ENCODE peak calls at places on chromosomes 16 and 17, in nine cellular contexts. One of them, this sample, is unnamed.

GRCh38 chr17:36668824-36669223 is 67.4 kb downstream of the MRM1 start:
- DNase-seq in heart right ventricle: no peak
- DNase-seq in Peyer's patch: no peak
- DNase-seq in T-cell: no peak
- DNase-seq in cardiac muscle cell: no peak
- DNase-seq in GM12891: no peak
- DNase-seq in iPS-NIHi11: no peak
- DNase-seq in glomerular endothelial cell: no peak
- DNase-seq in substantia nigra: no peak
- DNase-seq in this sample: no peak

GRCh38 chr17:72613411-72614292 is 478.8 kb downstream of the SLC39A11 start:
- DNase-seq in GM12891: no peak
- DNase-seq in substantia nigra: no peak
- DNase-seq in cardiac muscle cell: peak
- DNase-seq in glomerular endothelial cell: no peak
- DNase-seq in heart right ventricle: no peak
- DNase-seq in Peyer's patch: no peak
- DNase-seq in iPS-NIHi11: no peak
- DNase-seq in T-cell: no peak
- DNase-seq in this sample: no peak

GRCh38 chr16:20399185-20399584 is 5.4 kb downstream of the PDILT start:
- DNase-seq in heart right ventricle: no peak
- DNase-seq in glomerular endothelial cell: no peak
- DNase-seq in cardiac muscle cell: no peak
- DNase-seq in T-cell: no peak
- DNase-seq in substantia nigra: no peak
- DNase-seq in Peyer's patch: no peak
- DNase-seq in iPS-NIHi11: no peak
- DNase-seq in GM12891: no peak
- DNase-seq in this sample: no peak

GRCh38 chr16:1758923-1759322 is 12.4 kb downstream of the NME3 start:
- DNase-seq in GM12891: no peak
- DNase-seq in iPS-NIHi11: no peak
- DNase-seq in T-cell: no peak
- DNase-seq in glomerular endothelial cell: no peak
- DNase-seq in substantia nigra: no peak
- DNase-seq in Peyer's patch: no peak
- DNase-seq in cardiac muscle cell: no peak
- DNase-seq in heart right ventricle: no peak
- DNase-seq in this sample: no peak

GRCh38 chr17:81518785-81519283 is 6.2 kb upstream of the ACTG1 start:
- DNase-seq in substantia nigra: no peak
- DNase-seq in glomerular endothelial cell: no peak
- DNase-seq in T-cell: no peak
- DNase-seq in heart right ventricle: peak
- DNase-seq in iPS-NIHi11: peak
- DNase-seq in GM12891: no peak
- DNase-seq in Peyer's patch: peak
- DNase-seq in cardiac muscle cell: peak
- DNase-seq in this sample: peak

GRCh38 chr16:11671676-11672075 is 3.4 kb downstream of the SNN start:
- DNase-seq in cardiac muscle cell: no peak
- DNase-seq in GM12891: no peak
- DNase-seq in glomerular endothelial cell: no peak
- DNase-seq in iPS-NIHi11: no peak
- DNase-seq in heart right ventricle: no peak
- DNase-seq in Peyer's patch: no peak
- DNase-seq in substantia nigra: no peak
- DNase-seq in T-cell: no peak
- DNase-seq in this sample: no peak

GRCh38 chr16:27446721-27447120 is 44.7 kb downstream of the IL21R start:
- DNase-seq in GM12891: no peak
- DNase-seq in heart right ventricle: no peak
- DNase-seq in cardiac muscle cell: no peak
- DNase-seq in Peyer's patch: peak
- DNase-seq in T-cell: peak
- DNase-seq in substantia nigra: no peak
- DNase-seq in glomerular endothelial cell: no peak
- DNase-seq in iPS-NIHi11: no peak
- DNase-seq in this sample: peak

GRCh38 chr17:44820631-44821196 is 9.4 kb downstream of the GJC1 start:
- DNase-seq in cardiac muscle cell: peak
- DNase-seq in T-cell: no peak
- DNase-seq in heart right ventricle: no peak
- DNase-seq in GM12891: no peak
- DNase-seq in substantia nigra: no peak
- DNase-seq in Peyer's patch: no peak
- DNase-seq in glomerular endothelial cell: peak
- DNase-seq in iPS-NIHi11: no peak
- DNase-seq in this sample: no peak

GRCh38 chr16:57479422-57480126 is 6.7 kb downstream of the DOK4 start:
- DNase-seq in Peyer's patch: peak
- DNase-seq in cardiac muscle cell: peak
- DNase-seq in substantia nigra: no peak
- DNase-seq in heart right ventricle: peak
- DNase-seq in GM12891: no peak
- DNase-seq in T-cell: no peak
- DNase-seq in iPS-NIHi11: peak
- DNase-seq in glomerular endothelial cell: no peak
- DNase-seq in this sample: no peak

GRCh38 chr16:81810361-81810760 is 31.3 kb downstream of the PLCG2 start:
- DNase-seq in iPS-NIHi11: no peak
- DNase-seq in Peyer's patch: no peak
- DNase-seq in heart right ventricle: no peak
- DNase-seq in cardiac muscle cell: no peak
- DNase-seq in GM12891: no peak
- DNase-seq in glomerular endothelial cell: no peak
- DNase-seq in substantia nigra: no peak
- DNase-seq in T-cell: no peak
- DNase-seq in this sample: no peak

GRCh38 chr16:49112754-49113153 is 168.9 kb downstream of the CBLN1 start:
- DNase-seq in glomerular endothelial cell: no peak
- DNase-seq in Peyer's patch: no peak
- DNase-seq in T-cell: no peak
- DNase-seq in cardiac muscle cell: no peak
- DNase-seq in iPS-NIHi11: no peak
- DNase-seq in heart right ventricle: peak
- DNase-seq in substantia nigra: no peak
- DNase-seq in GM12891: no peak
- DNase-seq in this sample: no peak

GRCh38 chr16:4319454-4319853 is 3.6 kb downstream of the GLIS2 start:
- DNase-seq in iPS-NIHi11: peak
- DNase-seq in glomerular endothelial cell: no peak
- DNase-seq in T-cell: peak
- DNase-seq in heart right ventricle: no peak
- DNase-seq in GM12891: peak
- DNase-seq in substantia nigra: no peak
- DNase-seq in Peyer's patch: no peak
- DNase-seq in cardiac muscle cell: no peak
- DNase-seq in this sample: no peak

GRCh38 chr17:81160306-81160705 is 5.0 kb upstream of the PVALEF start:
- DNase-seq in heart right ventricle: peak
- DNase-seq in cardiac muscle cell: no peak
- DNase-seq in iPS-NIHi11: no peak
- DNase-seq in Peyer's patch: no peak
- DNase-seq in GM12891: no peak
- DNase-seq in substantia nigra: no peak
- DNase-seq in glomerular endothelial cell: no peak
- DNase-seq in T-cell: no peak
- DNase-seq in this sample: no peak

GRCh38 chr17:37483311-37484039 is 6.2 kb upstream of the DUSP14 start:
- DNase-seq in cardiac muscle cell: peak
- DNase-seq in iPS-NIHi11: peak
- DNase-seq in T-cell: no peak
- DNase-seq in GM12891: no peak
- DNase-seq in substantia nigra: no peak
- DNase-seq in glomerular endothelial cell: no peak
- DNase-seq in heart right ventricle: no peak
- DNase-seq in Peyer's patch: no peak
- DNase-seq in this sample: no peak

GRCh38 chr16:29862383-29862883 is 593 bp downstream of the CDIPT start:
- DNase-seq in cardiac muscle cell: peak
- DNase-seq in GM12891: no peak
- DNase-seq in heart right ventricle: no peak
- DNase-seq in iPS-NIHi11: peak
- DNase-seq in substantia nigra: no peak
- DNase-seq in T-cell: no peak
- DNase-seq in glomerular endothelial cell: no peak
- DNase-seq in Peyer's patch: peak
- DNase-seq in this sample: no peak

GRCh38 chr17:73773702-73774101 is 129.5 kb upstream of the SDK2 start:
- DNase-seq in iPS-NIHi11: no peak
- DNase-seq in GM12891: no peak
- DNase-seq in substantia nigra: no peak
- DNase-seq in heart right ventricle: no peak
- DNase-seq in cardiac muscle cell: peak
- DNase-seq in T-cell: no peak
- DNase-seq in glomerular endothelial cell: no peak
- DNase-seq in Peyer's patch: no peak
- DNase-seq in this sample: no peak

GRCh38 chr16:73354426-73354825 is 306.5 kb upstream of the ZFHX3 start:
- DNase-seq in substantia nigra: no peak
- DNase-seq in heart right ventricle: no peak
- DNase-seq in iPS-NIHi11: no peak
- DNase-seq in T-cell: no peak
- DNase-seq in glomerular endothelial cell: no peak
- DNase-seq in cardiac muscle cell: no peak
- DNase-seq in Peyer's patch: no peak
- DNase-seq in GM12891: no peak
- DNase-seq in this sample: no peak

This sample was measured in T-helper 1 cell.